ENCODE peak calls at places on chromosomes 16 and 17, in seven cellular contexts. F is IMR-90, T is neuronal stem cell, L is mesenchymal stem cell, S is mesendoderm, W is H9, P is trophoblast cell. B is an unnamed sample.

GRCh38 chr16:56279132-56279531 is 87.8 kb downstream of the GNAO1 start:
- DNase-seq in L (no peak), P (no peak), T (no peak), S (no peak), W (no peak), F (no peak), B (no peak)

GRCh38 chr16:81838794-81839193 is 59.7 kb downstream of the PLCG2 start:
- DNase-seq in T (no peak), F (peak), S (no peak), P (no peak), L (no peak), W (no peak), B (no peak)

GRCh38 chr17:55433629-55434422 is 12.2 kb upstream of the MMD start:
- DNase-seq in P (peak), S (no peak), L (peak), T (no peak), W (no peak), F (peak), B (no peak)

GRCh38 chr17:69142473-69142802 is 743 bp upstream of the ABCA6 start:
- DNase-seq in T (no peak), L (no peak), S (no peak), P (no peak), F (peak), W (no peak), B (no peak)

GRCh38 chr17:56598471-56598870 is 5.0 kb downstream of the NOG start:
- DNase-seq in F (peak), L (peak), P (no peak), S (peak), W (no peak), T (no peak), B (no peak)

GRCh38 chr17:17740627-17741237 is 59.5 kb downstream of the RAI1 start:
- DNase-seq in P (no peak), L (no peak), F (no peak), T (no peak), W (peak), S (no peak), B (no peak)

GRCh38 chr16:1375298-1375640 is 23.5 kb downstream of the GNPTG start:
- DNase-seq in L (no peak), S (no peak), T (no peak), F (no peak), W (no peak), P (no peak), B (no peak)

GRCh38 chr17:49201481-49201927 is 8.9 kb downstream of the GNGT2 start:
- DNase-seq in P (no peak), W (no peak), F (peak), S (no peak), T (no peak), L (peak), B (no peak)

GRCh38 chr16:73025111-73025505 is 22.8 kb downstream of the ZFHX3 start:
- DNase-seq in F (no peak), W (no peak), P (no peak), S (no peak), T (no peak), L (no peak), B (no peak)

GRCh38 chr17:77125432-77125901 is 15.3 kb upstream of the SEC14L1 start:
- DNase-seq in T (no peak), P (peak), W (no peak), L (peak), F (peak), S (no peak), B (no peak)

GRCh38 chr16:3550851-3551847 is 26.1 kb downstream of the NLRC3 start:
- DNase-seq in L (no peak), F (no peak), S (no peak), W (no peak), T (no peak), P (no peak), B (no peak)

GRCh38 chr17:50205111-50205821 is 3.8 kb upstream of the COL1A1 start:
- DNase-seq in S (no peak), P (no peak), L (peak), F (peak), T (no peak), W (no peak), B (no peak)

GRCh38 chr17:48500435-48501426 is 30.1 kb downstream of the HOXB1 start:
- DNase-seq in P (no peak), L (peak), F (peak), T (no peak), S (peak), W (peak), B (no peak)

GRCh38 chr17:72419866-72420774 is 299.3 kb downstream of the SOX9 start:
- DNase-seq in S (no peak), L (no peak), T (no peak), W (no peak), F (no peak), P (no peak), B (no peak)

GRCh38 chr17:78547035-78547434 is 30.2 kb downstream of the DNAH17 start:
- DNase-seq in L (no peak), F (no peak), T (no peak), S (no peak), P (no peak), W (no peak), B (no peak)

GRCh38 chr17:40062347-40063033 is at the start of gene THRA:
- DNase-seq in F (peak), T (no peak), S (peak), P (peak), L (peak), W (peak), B (no peak)

GRCh38 chr17:63333869-63334268 is 112.2 kb downstream of the CYB561 start:
- DNase-seq in P (no peak), W (no peak), T (no peak), S (no peak), L (no peak), F (no peak), B (no peak)

GRCh38 chr16:82945420-82946096 is 318.8 kb downstream of the CDH13 start:
- DNase-seq in S (no peak), W (no peak), L (no peak), F (no peak), P (no peak), T (no peak), B (no peak)

GRCh38 chr16:57646388-57647039 is 18.1 kb downstream of the ADGRG1 start:
- DNase-seq in T (no peak), P (no peak), W (no peak), F (no peak), L (no peak), S (no peak), B (no peak)

GRCh38 chr16:57590654-57591085 is 37.8 kb upstream of the ADGRG1 start:
- DNase-seq in T (no peak), P (peak), S (no peak), W (no peak), F (peak), L (peak), B (no peak)

GRCh38 chr17:41810659-41811548 is 845 bp downstream of the P3H4 start:
- DNase-seq in W (peak), T (no peak), F (no peak), L (peak), P (no peak), S (peak), B (no peak)

GRCh38 chr16:73315645-73316044 is 267.7 kb upstream of the ZFHX3 start:
- DNase-seq in S (no peak), F (no peak), T (no peak), P (no peak), W (no peak), L (no peak), B (no peak)

GRCh38 chr17:9298135-9298534 is 276.8 kb downstream of the NTN1 start:
- DNase-seq in W (no peak), F (no peak), L (no peak), T (no peak), S (no peak), P (no peak), B (no peak)

GRCh38 chr17:76473541-76473985 is 6.2 kb downstream of the AANAT start:
- DNase-seq in T (no peak), S (peak), L (no peak), W (peak), F (no peak), P (no peak), B (peak)

GRCh38 chr17:53426505-53426904 is 396.2 kb upstream of the KIF2B start:
- DNase-seq in F (no peak), S (no peak), T (no peak), P (no peak), L (no peak), W (no peak), B (no peak)

GRCh38 chr16:17944345-17944744 is 392.2 kb downstream of the NPIPA8 start:
- DNase-seq in T (peak), P (no peak), W (no peak), L (no peak), S (peak), F (no peak), B (no peak)

GRCh38 chr17:5254903-5255521 is 20.4 kb upstream of the SCIMP start:
- DNase-seq in S (peak), L (no peak), P (peak), F (no peak), T (no peak), W (no peak), B (no peak)

GRCh38 chr17:12545877-12546513 is 119.7 kb upstream of the MYOCD start:
- DNase-seq in L (peak), F (peak), W (peak), P (peak), T (peak), S (peak), B (peak)

GRCh38 chr16:59973966-59974365 is 1239.8 kb upstream of the GOT2 start:
- DNase-seq in F (no peak), W (no peak), P (no peak), T (no peak), S (no peak), L (no peak), B (no peak)

GRCh38 chr16:47917118-47917517 is 238.7 kb downstream of the ABCC12 start:
- DNase-seq in W (no peak), T (no peak), P (no peak), S (no peak), F (no peak), L (no peak), B (no peak)

GRCh38 chr17:63780507-63780906 is 6.5 kb downstream of the DDX42 start:
- DNase-seq in L (peak), S (no peak), P (no peak), T (no peak), W (no peak), F (peak), B (no peak)

GRCh38 chr16:79269211-79269863 is 331.2 kb downstream of the MAF start:
- DNase-seq in P (no peak), S (peak), L (no peak), F (no peak), W (no peak), T (no peak), B (no peak)

GRCh38 chr17:14299261-14300093 is 1.4 kb upstream of the HS3ST3B1 start:
- DNase-seq in L (peak), T (no peak), P (no peak), W (peak), S (peak), F (no peak), B (peak)

GRCh38 chr17:42684033-42684625 is 1.8 kb downstream of the CNTNAP1 start:
- DNase-seq in P (no peak), L (no peak), W (no peak), S (no peak), T (no peak), F (no peak), B (no peak)

GRCh38 chr17:74842599-74843351 is 16.9 kb downstream of the GRIN2C start:
- DNase-seq in W (peak), F (peak), S (peak), L (peak), T (peak), P (peak), B (peak)

GRCh38 chr16:74455213-74455612 is 33.9 kb upstream of the CLEC18B start:
- DNase-seq in F (peak), S (no peak), T (no peak), W (no peak), P (no peak), L (peak), B (no peak)

GRCh38 chr16:15742716-15743115 is 92.7 kb downstream of the NDE1 start:
- DNase-seq in T (no peak), P (no peak), W (no peak), L (no peak), S (no peak), F (no peak), B (no peak)

GRCh38 chr17:44779211-44780025 is 20.6 kb downstream of the ADAM11 start:
- DNase-seq in P (peak), T (peak), L (peak), F (peak), W (peak), S (peak), B (peak)

GRCh38 chr17:1455291-1455747 is 713 bp downstream of the CRK start:
- DNase-seq in P (peak), T (peak), S (peak), W (peak), F (peak), L (peak), B (no peak)

GRCh38 chr16:85491798-85492616 is 121.1 kb upstream of the GSE1 start:
- DNase-seq in L (no peak), F (no peak), P (peak), T (no peak), W (no peak), S (peak), B (no peak)

DNA sequence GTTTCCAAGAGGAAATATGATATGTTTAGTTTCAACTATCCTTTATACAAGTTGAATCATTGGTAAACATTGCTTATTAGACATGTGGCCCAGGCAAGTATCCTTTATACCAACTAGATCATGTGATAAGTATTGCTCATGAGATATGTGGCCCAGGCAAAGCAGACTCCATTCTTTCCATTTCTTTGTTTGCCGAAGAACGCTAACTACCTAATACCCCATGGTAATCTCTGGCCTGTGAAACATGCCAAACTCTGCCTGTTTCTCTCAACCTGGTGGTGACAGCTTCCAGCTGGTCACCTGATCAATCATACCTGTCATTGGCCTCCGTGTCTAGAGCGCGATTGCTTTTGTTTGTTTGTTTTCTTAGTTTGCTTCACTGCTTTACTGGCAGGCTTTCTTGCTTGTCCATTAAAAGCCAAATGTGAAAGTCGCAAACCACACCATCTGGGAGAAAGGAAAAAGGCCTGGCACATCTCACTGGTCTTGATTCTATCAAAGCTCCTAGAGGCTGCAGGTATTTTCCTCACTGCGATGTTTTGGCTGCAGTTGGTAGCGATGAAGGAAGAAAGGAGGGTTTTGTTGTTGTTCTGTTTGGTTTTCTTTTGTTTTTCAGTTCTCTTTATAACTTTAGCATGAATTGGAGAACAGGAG is 686.2 kb downstream of the KCNJ2 start:
- DNase-seq in T (no peak), S (no peak), P (no peak), L (peak), F (peak), W (no peak), B (no peak)
- H3K4ac ChIP-seq in T (no peak), S (no peak), P (no peak), L (no peak), F (peak), W (no peak), B (no peak)

GRCh38 chr17:79937435-79937870 is 98.2 kb upstream of the CBX4 start:
- DNase-seq in P (no peak), L (no peak), F (no peak), S (no peak), T (no peak), W (no peak), B (no peak)
- H3K4ac ChIP-seq in P (no peak), L (no peak), F (no peak), S (no peak), T (no peak), W (no peak), B (no peak)

GRCh38 chr17:61517265-61517664 is 65.0 kb downstream of the TBX4 start:
- DNase-seq in T (no peak), W (no peak), S (no peak), F (no peak), L (no peak), P (no peak), B (no peak)

GRCh38 chr17:61517843-61518606 is 65.8 kb downstream of the TBX4 start:
- DNase-seq in T (no peak), P (no peak), W (no peak), S (peak), L (no peak), F (no peak), B (no peak)

GRCh38 chr17:61520897-61521296 is 68.7 kb downstream of the TBX4 start:
- DNase-seq in L (no peak), T (no peak), W (no peak), F (no peak), P (no peak), S (no peak), B (no peak)

GRCh38 chr17:61519754-61520440 is 67.7 kb downstream of the TBX4 start:
- DNase-seq in P (no peak), L (no peak), T (no peak), S (no peak), W (no peak), F (peak), B (no peak)

GRCh38 chr17:61519139-61519538 is 66.9 kb downstream of the TBX4 start:
- DNase-seq in W (no peak), S (no peak), L (no peak), T (no peak), F (no peak), P (no peak), B (no peak)
- H3K4ac ChIP-seq in W (no peak), S (no peak), L (no peak), T (no peak), F (no peak), P (no peak), B (no peak)

GRCh38 chr16:67862623-67863583 is 9.9 kb upstream of the EDC4 start:
- DNase-seq in S (no peak), F (peak), P (no peak), W (no peak), L (peak), T (no peak), B (no peak)

GRCh38 chr16:67857547-67858233 is 10.2 kb upstream of the CENPT start:
- DNase-seq in P (peak), S (peak), L (peak), W (peak), F (peak), T (no peak), B (no peak)

GRCh38 chr16:67861877-67862276 is 11.0 kb upstream of the EDC4 start:
- DNase-seq in L (no peak), W (no peak), T (no peak), F (no peak), P (no peak), S (no peak), B (no peak)

GRCh38 chr16:67858448-67858993 is 11.0 kb upstream of the CENPT start:
- DNase-seq in L (peak), S (no peak), W (no peak), F (no peak), T (no peak), P (no peak), B (no peak)

GRCh38 chr16:67860589-67861398 is 12.1 kb upstream of the EDC4 start:
- DNase-seq in T (no peak), P (peak), F (peak), S (no peak), W (no peak), L (peak), B (no peak)
- H3K4ac ChIP-seq in T (no peak), P (peak), F (peak), S (no peak), W (no peak), L (no peak), B (no peak)

DNA sequence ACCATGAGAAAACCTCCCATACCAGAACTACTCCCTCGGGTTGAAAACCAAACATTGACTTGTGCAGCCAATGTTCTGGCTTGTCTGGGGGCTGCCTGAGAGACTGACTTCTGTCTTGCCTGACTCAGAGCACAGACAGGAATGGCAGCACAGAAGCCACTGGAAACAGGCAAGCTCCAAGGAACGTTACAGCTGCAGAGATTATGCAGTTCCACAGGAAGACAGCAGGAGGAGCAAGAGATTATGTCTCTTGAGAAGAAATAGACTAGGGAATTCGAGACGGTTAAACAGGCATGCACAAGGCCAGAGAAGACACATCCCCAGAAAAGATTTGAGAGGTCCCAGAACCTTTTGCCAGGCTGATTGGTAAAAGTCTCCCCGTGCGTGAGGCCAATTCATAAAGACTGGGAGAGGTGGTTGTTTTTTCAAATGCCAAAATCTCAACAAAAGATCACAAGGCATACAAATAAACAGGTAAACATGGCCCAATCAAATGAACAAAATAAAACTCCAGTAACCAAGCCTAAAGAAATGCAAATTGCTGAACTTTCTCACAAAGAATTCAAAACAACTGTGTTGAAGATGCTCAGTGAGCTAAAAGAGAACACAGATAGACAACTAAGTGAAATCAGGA is 90.6 kb upstream of the CDH5 start:
- DNase-seq in F (peak), W (peak), S (peak), T (no peak), P (peak), L (peak), B (peak)
- H3K4ac ChIP-seq in F (no peak), W (no peak), S (no peak), T (no peak), P (no peak), L (no peak), B (no peak)